ENCODE peak calls at places on chromosomes 12 and 14, in nine cellular contexts. One of them, this sample, is unnamed.

GRCh38 chr14:68814376-68815287 is 21.8 kb upstream of the ZFP36L1 start:
- DNase-seq in NCI-H460: no peak
- DNase-seq in T-helper 9 cell: peak; percentile 42
- DNase-seq in AG08395: peak; percentile 30
- DNase-seq in ascending aorta: no peak
- DNase-seq in germinal center: peak; percentile 79
- DNase-seq in COR-L47: no peak
- DNase-seq in HuH-7: peak; percentile 86
- DNase-seq in naive thymus-derived CD4-positive, alpha-beta T cell: peak; percentile 68
- DNase-seq in this sample: peak; percentile 5

GRCh38 chr12:63085120-63085519 is 65.9 kb downstream of the AVPR1A start:
- DNase-seq in NCI-H460: no peak
- DNase-seq in T-helper 9 cell: no peak
- DNase-seq in AG08395: no peak
- DNase-seq in ascending aorta: no peak
- DNase-seq in germinal center: no peak
- DNase-seq in COR-L47: no peak
- DNase-seq in HuH-7: no peak
- DNase-seq in naive thymus-derived CD4-positive, alpha-beta T cell: no peak
- DNase-seq in this sample: no peak

GRCh38 chr14:76015668-76016067 is 30.1 kb downstream of the IFT43 start:
- DNase-seq in NCI-H460: no peak
- DNase-seq in T-helper 9 cell: no peak
- DNase-seq in AG08395: no peak
- DNase-seq in ascending aorta: no peak
- DNase-seq in germinal center: no peak
- DNase-seq in COR-L47: no peak
- DNase-seq in HuH-7: no peak
- DNase-seq in naive thymus-derived CD4-positive, alpha-beta T cell: no peak
- DNase-seq in this sample: no peak

GRCh38 chr12:116707751-116708150 is 30.1 kb downstream of the SPRING1 start:
- DNase-seq in NCI-H460: no peak
- DNase-seq in T-helper 9 cell: no peak
- DNase-seq in AG08395: no peak
- DNase-seq in ascending aorta: no peak
- DNase-seq in germinal center: no peak
- DNase-seq in COR-L47: no peak
- DNase-seq in HuH-7: no peak
- DNase-seq in naive thymus-derived CD4-positive, alpha-beta T cell: no peak
- DNase-seq in this sample: no peak

GRCh38 chr12:89020121-89020480 is 332.2 kb downstream of the DUSP6 start:
- DNase-seq in NCI-H460: no peak
- DNase-seq in T-helper 9 cell: no peak
- DNase-seq in AG08395: no peak
- DNase-seq in ascending aorta: no peak
- DNase-seq in germinal center: no peak
- DNase-seq in COR-L47: no peak
- DNase-seq in HuH-7: no peak
- DNase-seq in naive thymus-derived CD4-positive, alpha-beta T cell: no peak
- DNase-seq in this sample: no peak

GRCh38 chr14:24228902-24229301 is 3.3 kb downstream of the NEDD8 start:
- DNase-seq in NCI-H460: no peak
- DNase-seq in T-helper 9 cell: no peak
- DNase-seq in AG08395: no peak
- DNase-seq in ascending aorta: no peak
- DNase-seq in germinal center: no peak
- DNase-seq in COR-L47: no peak
- DNase-seq in HuH-7: no peak
- DNase-seq in naive thymus-derived CD4-positive, alpha-beta T cell: no peak
- DNase-seq in this sample: no peak

GRCh38 chr12:44696542-44696941 is 179.6 kb downstream of the NELL2 start:
- DNase-seq in NCI-H460: no peak
- DNase-seq in T-helper 9 cell: no peak
- DNase-seq in AG08395: no peak
- DNase-seq in ascending aorta: no peak
- DNase-seq in germinal center: no peak
- DNase-seq in COR-L47: no peak
- DNase-seq in HuH-7: no peak
- DNase-seq in naive thymus-derived CD4-positive, alpha-beta T cell: no peak
- DNase-seq in this sample: no peak

GRCh38 chr12:118714051-118714460 is 267.3 kb upstream of the SRRM4 start:
- DNase-seq in NCI-H460: peak; percentile 2
- DNase-seq in T-helper 9 cell: no peak
- DNase-seq in AG08395: no peak
- DNase-seq in ascending aorta: no peak
- DNase-seq in germinal center: peak; percentile 55
- DNase-seq in COR-L47: peak; percentile 15
- DNase-seq in HuH-7: peak; percentile 41
- DNase-seq in naive thymus-derived CD4-positive, alpha-beta T cell: no peak
- DNase-seq in this sample: peak; percentile 97

GRCh38 chr14:26729851-26730250 is 132.0 kb upstream of the NOVA1 start:
- DNase-seq in NCI-H460: no peak
- DNase-seq in T-helper 9 cell: no peak
- DNase-seq in AG08395: peak; percentile 62
- DNase-seq in ascending aorta: no peak
- DNase-seq in germinal center: no peak
- DNase-seq in COR-L47: no peak
- DNase-seq in HuH-7: no peak
- DNase-seq in naive thymus-derived CD4-positive, alpha-beta T cell: no peak
- DNase-seq in this sample: no peak

GRCh38 chr12:105852958-105853357 is 285.8 kb downstream of the NUAK1 start:
- DNase-seq in NCI-H460: no peak
- DNase-seq in T-helper 9 cell: no peak
- DNase-seq in AG08395: no peak
- DNase-seq in ascending aorta: no peak
- DNase-seq in germinal center: no peak
- DNase-seq in COR-L47: no peak
- DNase-seq in HuH-7: no peak
- DNase-seq in naive thymus-derived CD4-positive, alpha-beta T cell: no peak
- DNase-seq in this sample: no peak

GRCh38 chr14:23567186-23568020 is at the start of gene AP1G2:
- DNase-seq in NCI-H460: peak; percentile 82
- DNase-seq in T-helper 9 cell: peak; percentile 74
- DNase-seq in AG08395: peak; percentile 50
- DNase-seq in ascending aorta: peak; percentile 42
- DNase-seq in germinal center: peak; percentile 95
- DNase-seq in COR-L47: peak; percentile 81
- DNase-seq in HuH-7: peak; percentile 94
- DNase-seq in naive thymus-derived CD4-positive, alpha-beta T cell: peak; percentile 83
- DNase-seq in this sample: peak; percentile 53

GRCh38 chr14:83085141-83085540 is 1551.5 kb upstream of the SEL1L start:
- DNase-seq in NCI-H460: no peak
- DNase-seq in T-helper 9 cell: no peak
- DNase-seq in AG08395: no peak
- DNase-seq in ascending aorta: no peak
- DNase-seq in germinal center: no peak
- DNase-seq in COR-L47: no peak
- DNase-seq in HuH-7: no peak
- DNase-seq in naive thymus-derived CD4-positive, alpha-beta T cell: no peak
- DNase-seq in this sample: no peak

GRCh38 chr12:10153271-10154144 is 18.4 kb downstream of the OLR1 start:
- DNase-seq in NCI-H460: peak; percentile 53
- DNase-seq in T-helper 9 cell: peak; percentile 31
- DNase-seq in AG08395: peak; percentile 76
- DNase-seq in ascending aorta: no peak
- DNase-seq in germinal center: peak; percentile 43
- DNase-seq in COR-L47: no peak
- DNase-seq in HuH-7: peak; percentile 70
- DNase-seq in naive thymus-derived CD4-positive, alpha-beta T cell: peak; percentile 58
- DNase-seq in this sample: peak; percentile 45

GRCh38 chr14:79161576-79161975 is 991.4 kb downstream of the NRXN3 start:
- DNase-seq in NCI-H460: peak; percentile 48
- DNase-seq in T-helper 9 cell: no peak
- DNase-seq in AG08395: no peak
- DNase-seq in ascending aorta: no peak
- DNase-seq in germinal center: no peak
- DNase-seq in COR-L47: no peak
- DNase-seq in HuH-7: no peak
- DNase-seq in naive thymus-derived CD4-positive, alpha-beta T cell: no peak
- DNase-seq in this sample: no peak

GRCh38 chr12:106987846-106988245 is 900 bp upstream of the MTERF2 start:
- DNase-seq in NCI-H460: no peak
- DNase-seq in T-helper 9 cell: no peak
- DNase-seq in AG08395: no peak
- DNase-seq in ascending aorta: no peak
- DNase-seq in germinal center: no peak
- DNase-seq in COR-L47: no peak
- DNase-seq in HuH-7: no peak
- DNase-seq in naive thymus-derived CD4-positive, alpha-beta T cell: no peak
- DNase-seq in this sample: no peak

GRCh38 chr14:99772371-99773283 is 20.6 kb upstream of the EML1 start:
- DNase-seq in NCI-H460: no peak
- DNase-seq in T-helper 9 cell: no peak
- DNase-seq in AG08395: no peak
- DNase-seq in ascending aorta: no peak
- DNase-seq in germinal center: no peak
- DNase-seq in COR-L47: no peak
- DNase-seq in HuH-7: no peak
- DNase-seq in naive thymus-derived CD4-positive, alpha-beta T cell: no peak
- DNase-seq in this sample: no peak

GRCh38 chr14:101233016-101233355 is 328.3 kb upstream of the DIO3 start:
- DNase-seq in NCI-H460: no peak
- DNase-seq in T-helper 9 cell: no peak
- DNase-seq in AG08395: no peak
- DNase-seq in ascending aorta: no peak
- DNase-seq in germinal center: no peak
- DNase-seq in COR-L47: no peak
- DNase-seq in HuH-7: no peak
- DNase-seq in naive thymus-derived CD4-positive, alpha-beta T cell: no peak
- DNase-seq in this sample: no peak

GRCh38 chr12:123165537-123165936 is 14.6 kb upstream of the PITPNM2 start:
- DNase-seq in NCI-H460: no peak
- DNase-seq in T-helper 9 cell: no peak
- DNase-seq in AG08395: no peak
- DNase-seq in ascending aorta: no peak
- DNase-seq in germinal center: no peak
- DNase-seq in COR-L47: no peak
- DNase-seq in HuH-7: no peak
- DNase-seq in naive thymus-derived CD4-positive, alpha-beta T cell: no peak
- DNase-seq in this sample: no peak

GRCh38 chr14:95388699-95389098 is 69.0 kb upstream of the CLMN start:
- DNase-seq in NCI-H460: no peak
- DNase-seq in T-helper 9 cell: no peak
- DNase-seq in AG08395: no peak
- DNase-seq in ascending aorta: no peak
- DNase-seq in germinal center: no peak
- DNase-seq in COR-L47: no peak
- DNase-seq in HuH-7: no peak
- DNase-seq in naive thymus-derived CD4-positive, alpha-beta T cell: no peak
- DNase-seq in this sample: no peak

GRCh38 chr12:112998997-112999767 is 20.9 kb downstream of the OAS2 start:
- DNase-seq in NCI-H460: no peak
- DNase-seq in T-helper 9 cell: no peak
- DNase-seq in AG08395: no peak
- DNase-seq in ascending aorta: no peak
- DNase-seq in germinal center: peak; percentile 86
- DNase-seq in COR-L47: peak; percentile 57
- DNase-seq in HuH-7: no peak
- DNase-seq in naive thymus-derived CD4-positive, alpha-beta T cell: no peak
- DNase-seq in this sample: no peak

GRCh38 chr14:106840258-106840657 is 1313.9 kb downstream of the TMEM121 start:
- DNase-seq in NCI-H460: no peak
- DNase-seq in T-helper 9 cell: no peak
- DNase-seq in AG08395: no peak
- DNase-seq in ascending aorta: no peak
- DNase-seq in germinal center: peak; percentile 37
- DNase-seq in COR-L47: no peak
- DNase-seq in HuH-7: no peak
- DNase-seq in naive thymus-derived CD4-positive, alpha-beta T cell: peak; percentile 39
- DNase-seq in this sample: no peak

GRCh38 chr12:34396861-34397590 is 374.7 kb downstream of the ALG10 start:
- DNase-seq in NCI-H460: no peak
- DNase-seq in T-helper 9 cell: no peak
- DNase-seq in AG08395: no peak
- DNase-seq in ascending aorta: peak; percentile 3
- DNase-seq in germinal center: no peak
- DNase-seq in COR-L47: no peak
- DNase-seq in HuH-7: peak; percentile 0
- DNase-seq in naive thymus-derived CD4-positive, alpha-beta T cell: no peak
- DNase-seq in this sample: no peak

GRCh38 chr12:104546575-104546974 is 89.8 kb downstream of the CHST11 start:
- DNase-seq in NCI-H460: no peak
- DNase-seq in T-helper 9 cell: no peak
- DNase-seq in AG08395: no peak
- DNase-seq in ascending aorta: no peak
- DNase-seq in germinal center: no peak
- DNase-seq in COR-L47: no peak
- DNase-seq in HuH-7: no peak
- DNase-seq in naive thymus-derived CD4-positive, alpha-beta T cell: no peak
- DNase-seq in this sample: no peak

GRCh38 chr14:102591372-102591943 is 991 bp upstream of the RCOR1 start:
- DNase-seq in NCI-H460: no peak
- DNase-seq in T-helper 9 cell: peak; percentile 24
- DNase-seq in AG08395: peak; percentile 15
- DNase-seq in ascending aorta: no peak
- DNase-seq in germinal center: peak; percentile 66
- DNase-seq in COR-L47: peak; percentile 44
- DNase-seq in HuH-7: no peak
- DNase-seq in naive thymus-derived CD4-positive, alpha-beta T cell: peak; percentile 12
- DNase-seq in this sample: no peak

GRCh38 chr14:20427231-20428009 is 8.5 kb downstream of the KLHL33 start:
- DNase-seq in NCI-H460: peak; percentile 33
- DNase-seq in T-helper 9 cell: no peak
- DNase-seq in AG08395: peak; percentile 79
- DNase-seq in ascending aorta: no peak
- DNase-seq in germinal center: peak; percentile 72
- DNase-seq in COR-L47: no peak
- DNase-seq in HuH-7: peak; percentile 52
- DNase-seq in naive thymus-derived CD4-positive, alpha-beta T cell: no peak
- DNase-seq in this sample: no peak

This sample was measured in T1000.